ENCODE peak calls at places on chromosomes 12 and 14, in six cellular contexts. I, R, F, Y, T and S are unnamed samples.

GRCh38 chr12:54723653-54724256 is 75.6 kb upstream of the DCD start:
- DNase-seq in I (peak), R (no peak), F (no peak), Y (no peak), T (no peak), S (no peak)

GRCh38 chr14:69580009-69580577 is 5.4 kb upstream of the CCDC177 start:
- DNase-seq in I (peak), R (peak), F (no peak), Y (peak), T (no peak), S (no peak)

GRCh38 chr12:120979220-120979861 is 998 bp downstream of the HNF1A start:
- DNase-seq in I (no peak), R (no peak), F (no peak), Y (no peak), T (no peak), S (no peak)

GRCh38 chr14:104268725-104269436 is 130.5 kb downstream of the KIF26A start:
- DNase-seq in I (no peak), R (peak), F (peak), Y (no peak), T (peak), S (no peak)

GRCh38 chr12:69388371-69388770 is 28.8 kb downstream of the YEATS4 start:
- DNase-seq in I (peak), R (no peak), F (no peak), Y (peak), T (no peak), S (no peak)

GRCh38 chr12:126676426-126676825 is 1590.5 kb upstream of the TMEM132C start:
- DNase-seq in I (no peak), R (no peak), F (no peak), Y (no peak), T (no peak), S (no peak)

GRCh38 chr14:91252901-91253794 is 8.6 kb upstream of the GPR68 start:
- DNase-seq in I (peak), R (peak), F (peak), Y (no peak), T (peak), S (no peak)

GRCh38 chr12:96720363-96720705 is 186.7 kb upstream of the NEDD1 start:
- DNase-seq in I (no peak), R (no peak), F (peak), Y (no peak), T (peak), S (no peak)

GRCh38 chr12:27906127-27906500 is 66.4 kb downstream of the PTHLH start:
- DNase-seq in I (peak), R (no peak), F (no peak), Y (no peak), T (no peak), S (no peak)

GRCh38 chr14:34227834-34228662 is 234.0 kb downstream of the SPTSSA start:
- DNase-seq in I (peak), R (peak), F (peak), Y (peak), T (peak), S (no peak)

GRCh38 chr14:96949594-96949993 is 152.4 kb downstream of the VRK1 start:
- DNase-seq in I (no peak), R (no peak), F (no peak), Y (no peak), T (no peak), S (no peak)

GRCh38 chr12:62331306-62331705 is 71.1 kb downstream of the USP15 start:
- DNase-seq in I (no peak), R (no peak), F (no peak), Y (no peak), T (no peak), S (no peak)

GRCh38 chr14:85529803-85530574 is at the start of gene FLRT2:
- DNase-seq in I (no peak), R (peak), F (peak), Y (no peak), T (no peak), S (peak)
- TF ChIP-seq POLR2AphosphoS5 in I (no peak), R (no peak), F (no peak), Y (no peak), T (no peak), S (no peak)

DNA sequence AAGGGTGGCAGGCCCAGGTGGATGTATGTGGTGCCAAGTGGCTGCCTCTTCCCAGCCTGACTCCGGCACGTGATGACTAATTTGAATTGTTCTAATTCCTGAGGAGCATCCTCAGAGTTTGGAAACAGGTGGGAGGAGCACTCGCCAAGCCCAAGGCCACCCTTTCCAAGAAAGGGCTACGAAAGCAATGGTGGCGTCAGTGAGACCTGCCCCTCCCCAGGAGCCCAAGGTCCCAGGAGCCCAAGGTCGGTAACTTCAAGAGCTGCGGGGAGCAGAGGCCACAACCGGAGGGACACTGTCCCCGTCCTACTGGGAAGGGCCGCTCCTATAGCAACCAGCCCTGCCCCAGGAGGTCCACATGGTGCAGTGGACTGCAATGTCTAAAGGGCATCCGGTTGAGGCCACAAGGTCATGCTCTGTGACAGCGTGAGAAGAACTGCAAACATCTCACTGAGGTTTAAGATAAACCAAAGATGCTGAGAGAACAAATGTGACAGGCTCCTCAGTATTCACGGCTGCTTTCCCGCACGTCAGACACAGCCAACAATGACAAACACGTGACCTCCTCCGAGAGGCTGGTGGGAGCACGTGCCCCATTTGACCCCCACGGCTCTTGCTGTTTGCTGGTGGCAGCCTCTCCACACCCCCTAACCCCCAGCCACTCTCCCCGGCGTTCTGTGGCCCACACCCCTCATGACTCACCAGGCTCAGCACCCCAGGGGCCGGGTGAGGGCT is 79.6 kb downstream of the ITPK1 start:
- DNase-seq in I (peak), R (no peak), F (no peak), Y (peak), T (no peak), S (no peak)
- TF ChIP-seq EP300 in I (no peak), R (no peak), F (no peak), Y (peak), T (no peak), S (no peak)

GRCh38 chr12:53096089-53096741 is 1.3 kb upstream of the IGFBP6 start:
- DNase-seq in I (no peak), R (peak), F (peak), Y (no peak), T (peak), S (peak)
- TF ChIP-seq POLR2AphosphoS5 in I (no peak), R (peak), F (no peak), Y (no peak), T (peak), S (no peak)

GRCh38 chr12:108838194-108839010 is 19.0 kb downstream of the SSH1 start:
- DNase-seq in I (peak), R (peak), F (peak), Y (peak), T (peak), S (peak)
- TF ChIP-seq EP300 in I (peak), R (peak), F (peak), Y (no peak), T (peak), S (no peak)

GRCh38 chr14:61647704-61648103 is 47.6 kb upstream of the HIF1A start:
- DNase-seq in I (no peak), R (no peak), F (no peak), Y (no peak), T (no peak), S (no peak)
- TF ChIP-seq POLR2AphosphoS5 in I (no peak), R (no peak), F (no peak), Y (no peak), T (no peak), S (no peak)

GRCh38 chr12:81998761-81999378 is 239.7 kb upstream of the PPFIA2 start:
- DNase-seq in I (no peak), R (no peak), F (no peak), Y (no peak), T (no peak), S (no peak)
- TF ChIP-seq EP300 in I (no peak), R (no peak), F (no peak), Y (no peak), T (no peak), S (no peak)

GRCh38 chr14:100386846-100387245 is 63.7 kb downstream of the SLC25A47 start:
- DNase-seq in I (no peak), R (no peak), F (no peak), Y (no peak), T (no peak), S (no peak)
- TF ChIP-seq POLR2AphosphoS5 in I (no peak), R (no peak), F (no peak), Y (no peak), T (no peak), S (no peak)